ENCODE peak calls at places on chromosomes 4 and X, in ten cellular contexts. P, F, H, X, J, G, V, C, A and D are unnamed samples.
A peak's percentile ranks its signal among the peaks of the same experiment; 100 is the strongest.

GRCh38 chr4:76059750-76060149 is 14.8 kb upstream of the ART3 start:
- DNase-seq in F (no peak), G (no peak), P (no peak), X (no peak), J (no peak), A (no peak), H (no peak), C (no peak), V (no peak), D (no peak)

GRCh38 chr4:70712150-70712549 is 9.6 kb upstream of the RUFY3 start:
- DNase-seq in J (no peak), H (no peak), X (no peak), G (no peak), P (no peak), F (no peak), A (no peak), V (no peak), C (no peak), D (no peak)

GRCh38 chr4:47122592-47123291 is 91.4 kb downstream of the GABRB1 start:
- DNase-seq in P (peak; percentile 65), C (no peak), G (peak; percentile 75), J (peak; percentile 40), V (peak; percentile 54), X (peak; percentile 53), H (peak; percentile 15), F (peak; percentile 40), A (no peak), D (peak; percentile 44)

GRCh38 chr4:27009539-27009938 is 148.9 kb downstream of the STIM2 start:
- DNase-seq in C (no peak), A (no peak), H (no peak), V (no peak), F (no peak), X (no peak), J (peak; percentile 55), G (no peak), P (no peak), D (no peak)

GRCh38 chr4:5137226-5137625 is 85.9 kb downstream of the STK32B start:
- DNase-seq in V (no peak), F (no peak), A (no peak), H (no peak), P (no peak), X (no peak), J (no peak), G (no peak), C (no peak), D (no peak)

GRCh38 chrX:88425739-88426138 is 321.3 kb upstream of the CPXCR1 start:
- DNase-seq in C (no peak), X (no peak), F (no peak), A (no peak), G (no peak), H (peak; percentile 0), P (no peak), V (no peak), J (no peak), D (no peak)

GRCh38 chr4:186807131-186807530 is 83.5 kb upstream of the FAT1 start:
- DNase-seq in F (no peak), V (no peak), P (no peak), J (no peak), A (no peak), C (no peak), G (no peak), H (no peak), X (no peak), D (no peak)

GRCh38 chr4:107391009-107391629 is 328.9 kb downstream of the PAPSS1 start:
- DNase-seq in G (no peak), C (no peak), V (no peak), J (no peak), H (no peak), F (no peak), A (no peak), X (no peak), P (no peak), D (no peak)

GRCh38 chrX:113274801-113275200 is 434.2 kb upstream of the AMOT start:
- DNase-seq in C (no peak), V (no peak), H (no peak), X (no peak), J (no peak), A (no peak), P (no peak), F (no peak), G (no peak), D (no peak)